ENCODE peak calls at places on chromosomes 7 and 10, in five cellular contexts. G is M059J; D is NCI-H2081 treated with DMSO at 0.1 percent for 48 hours; U is HS-5; P is stimulated activated effector memory CD8-positive, alpha-beta T cell treated with anti-CD3 and anti-CD28 coated beads, Interleukin-12 subunit alpha, Interleukin-12 subunit beta, amount 100 ng/mL, for 72 hours. N is an unnamed sample.
A peak's percentile ranks its signal among the peaks of the same experiment; 100 is the strongest.

GRCh38 chr7:138245216-138245615 is 169.0 kb downstream of the AKR1D1 start:
- DNase-seq in P (no peak), U (no peak), G (no peak), D (no peak), N (no peak)

GRCh38 chr10:15719062-15719898 is 442 bp downstream of the ITGA8 start:
- DNase-seq in U (no peak), G (no peak), D (no peak), P (no peak), N (no peak)

GRCh38 chr10:78375854-78376785 is 342.5 kb downstream of the RPS24 start:
- DNase-seq in P (no peak), G (no peak), U (no peak), D (no peak), N (no peak)

GRCh38 chr10:50929670-50930069 is 44.2 kb upstream of the A1CF start:
- DNase-seq in U (no peak), G (peak; percentile 33), P (no peak), D (no peak), N (no peak)

GRCh38 chr7:91342402-91342801 is 78.2 kb downstream of the FZD1 start:
- DNase-seq in G (no peak), D (no peak), P (no peak), U (no peak), N (no peak)

GRCh38 chr7:92747041-92747835 is 89.1 kb downstream of the CDK6 start:
- DNase-seq in P (no peak), G (peak; percentile 78), U (no peak), D (no peak), N (no peak)

GRCh38 chr10:74645681-74646080 is 180.7 kb upstream of the KAT6B start:
- DNase-seq in U (no peak), G (no peak), D (no peak), P (no peak), N (no peak)

GRCh38 chr10:129838794-129839193 is 125.3 kb downstream of the EBF3 start:
- DNase-seq in U (no peak), P (no peak), D (no peak), G (no peak), N (no peak)

GRCh38 chr7:150326657-150327268 is 3.4 kb upstream of the ACTR3C start:
- DNase-seq in U (no peak), P (no peak), G (no peak), D (no peak), N (no peak)

GRCh38 chr10:1903982-1904381 is 166.7 kb upstream of the ADARB2 start:
- DNase-seq in P (no peak), D (no peak), U (no peak), G (no peak), N (no peak)

GRCh38 chr10:71236822-71237682 is 24.7 kb downstream of the UNC5B start:
- DNase-seq in U (no peak), P (no peak), D (no peak), G (no peak), N (no peak)

GRCh38 chr10:17038627-17039026 is 91.0 kb downstream of the CUBN start:
- DNase-seq in G (no peak), P (no peak), U (no peak), D (no peak), N (peak; percentile 70)

GRCh38 chr7:143013897-143014296 is 13.0 kb downstream of the OR9A2 start:
- DNase-seq in P (no peak), G (peak; percentile 67), U (peak; percentile 49), D (no peak), N (peak; percentile 62)

GRCh38 chr7:44959433-44959951 is 19.3 kb downstream of the MYO1G start:
- DNase-seq in P (no peak), U (no peak), G (peak; percentile 82), D (no peak), N (no peak)

GRCh38 chr10:79073784-79074432 is 5.1 kb downstream of the ZMIZ1 start:
- DNase-seq in P (no peak), U (no peak), D (no peak), G (peak; percentile 89), N (no peak)

GRCh38 chr7:105346138-105346537 is 42.6 kb downstream of the SRPK2 start:
- DNase-seq in D (no peak), G (no peak), U (no peak), P (no peak), N (no peak)

GRCh38 chr7:100865971-100866720 is 1.0 kb upstream of the TRIP6 start:
- DNase-seq in D (no peak), P (no peak), G (peak; percentile 82), U (no peak), N (no peak)

GRCh38 chr10:76009531-76009930 is 578.1 kb downstream of the LRMDA start:
- DNase-seq in U (no peak), P (no peak), G (no peak), D (no peak), N (no peak)

GRCh38 chr10:77195101-77195500 is 442.5 kb downstream of the KCNMA1 start:
- DNase-seq in G (peak; percentile 97), P (no peak), D (no peak), U (peak; percentile 73), N (peak; percentile 81)

GRCh38 chr7:43647772-43648643 is 65.1 kb downstream of the STK17A start:
- DNase-seq in P (no peak), G (peak; percentile 99), U (peak; percentile 100), D (peak; percentile 79), N (peak; percentile 100)

GRCh38 chr10:30176776-30177533 is 117.6 kb upstream of the JCAD start:
- DNase-seq in U (no peak), D (no peak), P (no peak), G (no peak), N (no peak)

GRCh38 chr10:62814901-62815372 is 1.2 kb downstream of the EGR2 start:
- DNase-seq in P (peak; percentile 25), D (no peak), G (peak; percentile 4), U (no peak), N (no peak)

GRCh38 chr7:103735377-103735776 is 254.1 kb downstream of the RELN start:
- DNase-seq in P (no peak), D (no peak), G (peak; percentile 79), U (peak; percentile 45), N (no peak)

GRCh38 chr7:72924417-72924747 is 513 bp upstream of the POM121 start:
- DNase-seq in G (no peak), D (no peak), U (no peak), P (no peak), N (no peak)

GRCh38 chr10:34184901-34185386 is 630.2 kb downstream of the PARD3 start:
- DNase-seq in G (no peak), U (no peak), P (no peak), D (no peak), N (no peak)

N was measured in BJ.